ENCODE peak calls at places on chromosomes 7 and 10, in nine cellular contexts. U, X, P, G, I, Y, H, M and R are unnamed samples.

GRCh38 chr10:75375828-75376227 is 25.7 kb downstream of the ZNF503 start:
- DNase-seq in U (no peak), X (no peak), P (no peak), G (no peak), I (no peak), Y (no peak), H (no peak), M (no peak), R (no peak)

GRCh38 chr10:33815776-33816175 is 481.3 kb upstream of the NRP1 start:
- DNase-seq in U (no peak), X (no peak), P (no peak), G (no peak), I (no peak), Y (no peak), H (no peak), M (no peak), R (no peak)

GRCh38 chr10:31318382-31318853 is 598 bp upstream of the ZEB1 start:
- DNase-seq in U (peak), X (peak), P (peak), G (no peak), I (peak), Y (no peak), H (peak), M (peak), R (peak)

GRCh38 chr7:135690566-135690965 is 28.3 kb downstream of the STMP1 start:
- DNase-seq in U (no peak), X (no peak), P (peak), G (no peak), I (no peak), Y (no peak), H (no peak), M (no peak), R (no peak)

GRCh38 chr7:128453836-128454804 is 1.6 kb upstream of the HILPDA start:
- DNase-seq in U (no peak), X (peak), P (peak), G (peak), I (peak), Y (no peak), H (peak), M (no peak), R (no peak)

GRCh38 chr7:95804090-95804489 is 31.7 kb downstream of the DYNC1I1 start:
- DNase-seq in U (no peak), X (no peak), P (no peak), G (no peak), I (no peak), Y (no peak), H (no peak), M (no peak), R (no peak)

GRCh38 chr7:159088016-159088865 is 56.4 kb downstream of the VIPR2 start:
- DNase-seq in U (no peak), X (no peak), P (no peak), G (no peak), I (peak), Y (no peak), H (no peak), M (no peak), R (no peak)

GRCh38 chr7:43669286-43670081 is 59.8 kb downstream of the COA1 start:
- DNase-seq in U (peak), X (no peak), P (no peak), G (peak), I (no peak), Y (peak), H (no peak), M (no peak), R (no peak)

GRCh38 chr10:7410306-7410799 is 481 bp downstream of the SFMBT2 start:
- DNase-seq in U (peak), X (no peak), P (peak), G (no peak), I (no peak), Y (no peak), H (no peak), M (no peak), R (peak)

GRCh38 chr7:38746438-38746837 is 115.3 kb upstream of the AMPH start:
- DNase-seq in U (no peak), X (no peak), P (no peak), G (no peak), I (no peak), Y (no peak), H (no peak), M (no peak), R (no peak)

GRCh38 chr7:143345428-143345900 is 17.0 kb downstream of the FAM131B start:
- DNase-seq in U (peak), X (no peak), P (peak), G (peak), I (no peak), Y (peak), H (no peak), M (peak), R (no peak)

GRCh38 chr7:123601530-123601929 is at the start of gene ASB15:
- DNase-seq in U (no peak), X (no peak), P (no peak), G (no peak), I (no peak), Y (no peak), H (no peak), M (no peak), R (no peak)

GRCh38 chr10:121753726-121754476 is 155.7 kb upstream of the FGFR2 start:
- DNase-seq in U (no peak), X (no peak), P (peak), G (no peak), I (no peak), Y (no peak), H (no peak), M (no peak), R (peak)

GRCh38 chr7:159119851-159120539 is 24.7 kb downstream of the VIPR2 start:
- DNase-seq in U (no peak), X (no peak), P (no peak), G (no peak), I (no peak), Y (no peak), H (no peak), M (no peak), R (no peak)

GRCh38 chr7:34165466-34165865 is 260.1 kb downstream of the BMPER start:
- DNase-seq in U (no peak), X (no peak), P (peak), G (no peak), I (no peak), Y (no peak), H (no peak), M (no peak), R (no peak)

GRCh38 chr10:75425291-75426079 is 5.9 kb upstream of the LRMDA start:
- DNase-seq in U (no peak), X (no peak), P (no peak), G (no peak), I (peak), Y (no peak), H (no peak), M (no peak), R (no peak)

GRCh38 chr7:128065872-128066271 is 34.6 kb upstream of the LRRC4 start:
- DNase-seq in U (no peak), X (no peak), P (no peak), G (no peak), I (no peak), Y (no peak), H (no peak), M (no peak), R (no peak)

GRCh38 chr10:101226888-101227736 is 2.2 kb downstream of the LBX1 start:
- DNase-seq in U (no peak), X (no peak), P (no peak), G (no peak), I (no peak), Y (no peak), H (no peak), M (no peak), R (no peak)

GRCh38 chr10:101229275-101230184 is at the start of gene LBX1:
- DNase-seq in U (no peak), X (no peak), P (no peak), G (no peak), I (no peak), Y (no peak), H (no peak), M (no peak), R (no peak)

GRCh38 chr10:101227765-101228681 is 1.2 kb downstream of the LBX1 start:
- DNase-seq in U (no peak), X (no peak), P (no peak), G (no peak), I (no peak), Y (no peak), H (no peak), M (peak), R (no peak)

GRCh38 chr10:101230185-101230917 is 1.1 kb upstream of the LBX1 start:
- DNase-seq in U (no peak), X (no peak), P (no peak), G (no peak), I (no peak), Y (no peak), H (no peak), M (no peak), R (no peak)

GRCh38 chr10:101228682-101229274 is 485 bp downstream of the LBX1 start:
- DNase-seq in U (no peak), X (no peak), P (no peak), G (no peak), I (no peak), Y (no peak), H (no peak), M (peak), R (no peak)
- TF ChIP-seq POLR2A in U (no peak), X (no peak), P (no peak), G (no peak), I (no peak), Y (no peak), H (no peak), M (no peak), R (no peak)

GRCh38 chr7:114917211-114917839 is 4.6 kb upstream of the MDFIC start:
- DNase-seq in U (no peak), X (no peak), P (no peak), G (no peak), I (no peak), Y (no peak), H (no peak), M (no peak), R (no peak)

GRCh38 chr7:114921636-114922150 is at the start of gene MDFIC:
- DNase-seq in U (no peak), X (no peak), P (no peak), G (peak), I (no peak), Y (no peak), H (no peak), M (peak), R (no peak)

GRCh38 chr7:114919587-114919986 is 2.3 kb upstream of the MDFIC start:
- DNase-seq in U (no peak), X (no peak), P (no peak), G (no peak), I (no peak), Y (no peak), H (no peak), M (no peak), R (no peak)

GRCh38 chr7:114911411-114911810 is 10.5 kb upstream of the MDFIC start:
- DNase-seq in U (no peak), X (no peak), P (no peak), G (no peak), I (no peak), Y (no peak), H (no peak), M (no peak), R (no peak)

GRCh38 chr7:114916261-114916892 is 5.5 kb upstream of the MDFIC start:
- DNase-seq in U (no peak), X (no peak), P (no peak), G (no peak), I (no peak), Y (no peak), H (no peak), M (no peak), R (no peak)
- TF ChIP-seq POLR2A in U (no peak), X (no peak), P (no peak), G (no peak), I (no peak), Y (no peak), H (no peak), M (no peak), R (no peak)

GRCh38 chr7:100017875-100018274 is 2.5 kb downstream of the ZKSCAN1 start:
- DNase-seq in U (no peak), X (no peak), P (no peak), G (no peak), I (no peak), Y (no peak), H (no peak), M (no peak), R (no peak)

GRCh38 chr7:100013328-100013676 is 2.1 kb upstream of the ZKSCAN1 start:
- DNase-seq in U (no peak), X (no peak), P (no peak), G (no peak), I (no peak), Y (no peak), H (no peak), M (no peak), R (no peak)

GRCh38 chr7:100017300-100017699 is 1.9 kb downstream of the ZKSCAN1 start:
- DNase-seq in U (no peak), X (no peak), P (no peak), G (no peak), I (peak), Y (no peak), H (no peak), M (no peak), R (no peak)

GRCh38 chr7:100016209-100016901 is 959 bp downstream of the ZKSCAN1 start:
- DNase-seq in U (peak), X (no peak), P (no peak), G (no peak), I (no peak), Y (no peak), H (no peak), M (no peak), R (no peak)

GRCh38 chr7:100015232-100016208 is at the start of gene ZKSCAN1:
- DNase-seq in U (peak), X (peak), P (peak), G (peak), I (peak), Y (peak), H (peak), M (peak), R (peak)
- TF ChIP-seq POLR2A in U (peak), X (peak), P (peak), G (peak), I (peak), Y (peak), H (peak), M (peak), R (peak)

GRCh38 chr7:44978511-44979366 is at the start of gene MYO1G:
- DNase-seq in U (no peak), X (no peak), P (no peak), G (peak), I (peak), Y (no peak), H (no peak), M (no peak), R (no peak)

GRCh38 chr7:44976746-44977196 is 2.0 kb downstream of the MYO1G start:
- DNase-seq in U (no peak), X (no peak), P (no peak), G (no peak), I (no peak), Y (no peak), H (no peak), M (no peak), R (no peak)

GRCh38 chr7:44976040-44976745 is 2.6 kb downstream of the MYO1G start:
- DNase-seq in U (no peak), X (no peak), P (no peak), G (no peak), I (no peak), Y (no peak), H (no peak), M (no peak), R (no peak)

GRCh38 chr7:44977956-44978355 is 859 bp downstream of the MYO1G start:
- DNase-seq in U (no peak), X (no peak), P (no peak), G (peak), I (peak), Y (no peak), H (no peak), M (no peak), R (peak)

GRCh38 chr7:44977304-44977858 is 1.4 kb downstream of the MYO1G start:
- DNase-seq in U (no peak), X (no peak), P (no peak), G (peak), I (no peak), Y (no peak), H (no peak), M (no peak), R (peak)
- TF ChIP-seq POLR2A in U (no peak), X (no peak), P (no peak), G (no peak), I (no peak), Y (no peak), H (no peak), M (no peak), R (no peak)

GRCh38 chr10:53619678-53620077 is 847.1 kb upstream of the MBL2 start:
- DNase-seq in U (no peak), X (no peak), P (no peak), G (no peak), I (no peak), Y (no peak), H (no peak), M (no peak), R (no peak)
- TF ChIP-seq POLR2A in U (no peak), X (no peak), P (no peak), G (no peak), I (no peak), Y (no peak), H (no peak), M (no peak), R (no peak)

DNA sequence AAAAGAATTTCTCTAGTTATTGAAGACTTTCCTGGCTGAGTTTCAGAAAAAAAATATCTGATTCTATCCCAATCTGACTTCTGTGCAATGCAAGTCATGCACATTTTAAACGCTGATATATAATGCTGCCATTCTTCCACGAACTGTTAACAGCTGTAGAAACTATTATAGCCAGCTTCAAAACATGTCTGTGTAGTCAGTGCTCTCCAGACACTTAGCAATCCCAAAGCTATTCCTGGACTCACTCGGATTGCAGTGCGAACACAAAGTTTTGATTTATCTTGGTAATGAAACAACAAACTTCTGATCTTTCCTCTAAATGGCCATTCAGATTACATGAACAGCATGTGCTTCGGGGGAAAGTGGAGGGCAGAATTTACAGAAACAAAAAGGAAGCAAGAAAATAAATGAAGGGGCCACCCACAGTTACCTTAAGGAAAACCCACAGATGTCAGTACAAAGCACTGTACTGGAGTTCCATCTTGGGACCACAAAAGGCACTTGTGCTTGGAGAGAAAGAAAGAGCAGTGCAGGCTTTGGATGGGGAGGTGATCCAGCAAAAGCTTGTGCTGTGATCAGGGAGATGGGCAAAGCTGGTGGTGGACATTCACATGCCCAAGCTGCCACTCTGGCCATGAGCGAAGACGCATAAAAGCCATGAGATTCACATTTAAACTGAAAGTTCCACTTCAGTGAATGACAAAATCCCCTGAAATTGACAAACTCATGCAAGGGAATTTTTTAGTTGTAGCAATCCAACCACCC is 32.2 kb upstream of the ADO start:
- DNase-seq in U (no peak), X (no peak), P (peak), G (no peak), I (no peak), Y (no peak), H (no peak), M (no peak), R (no peak)
- TF ChIP-seq POLR2A in U (no peak), X (no peak), P (no peak), G (no peak), I (no peak), Y (no peak), H (no peak), M (no peak), R (no peak)

DNA sequence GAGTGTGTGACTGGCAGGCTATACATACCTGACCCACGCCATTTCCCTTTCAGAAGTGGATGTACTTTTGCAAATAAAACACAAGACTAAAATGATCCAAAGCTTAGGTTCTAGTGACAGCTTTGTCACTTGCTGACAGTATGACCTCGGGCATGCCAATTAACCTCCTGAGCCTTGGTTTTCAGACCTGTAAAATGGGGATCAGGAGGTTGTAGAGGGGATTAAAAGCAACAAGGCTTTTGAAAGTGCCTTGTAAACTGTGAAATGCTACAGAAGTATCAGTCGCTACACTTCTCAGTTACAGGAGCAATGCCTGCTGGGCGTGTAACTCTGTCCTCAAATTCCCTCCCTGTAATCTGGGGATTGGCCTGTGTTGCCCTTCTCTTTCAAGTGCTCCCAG is 8.7 kb upstream of the GRB10 start:
- DNase-seq in U (peak), X (no peak), P (no peak), G (no peak), I (no peak), Y (no peak), H (no peak), M (no peak), R (no peak)
- TF ChIP-seq POLR2A in U (no peak), X (no peak), P (no peak), G (no peak), I (no peak), Y (no peak), H (no peak), M (no peak), R (no peak)

GRCh38 chr7:9125246-9125645 is 691.8 kb downstream of the NXPH1 start:
- DNase-seq in U (no peak), X (no peak), P (no peak), G (no peak), I (no peak), Y (no peak), H (no peak), M (no peak), R (no peak)
- TF ChIP-seq POLR2A in U (no peak), X (no peak), P (no peak), G (no peak), I (no peak), Y (no peak), H (no peak), M (no peak), R (no peak)

GRCh38 chr10:13705526-13706169 is 118.9 kb downstream of the PRPF18 start:
- DNase-seq in U (peak), X (no peak), P (no peak), G (no peak), I (no peak), Y (no peak), H (no peak), M (no peak), R (no peak)

GRCh38 chr10:13704969-13705368 is 118.2 kb downstream of the PRPF18 start:
- DNase-seq in U (no peak), X (no peak), P (no peak), G (no peak), I (no peak), Y (no peak), H (no peak), M (no peak), R (no peak)

GRCh38 chr10:13706175-13706574 is 119.4 kb downstream of the PRPF18 start:
- DNase-seq in U (no peak), X (no peak), P (no peak), G (no peak), I (no peak), Y (no peak), H (no peak), M (no peak), R (no peak)

GRCh38 chr10:13703101-13703818 is 116.5 kb downstream of the PRPF18 start:
- DNase-seq in U (no peak), X (no peak), P (no peak), G (no peak), I (no peak), Y (no peak), H (no peak), M (no peak), R (no peak)

DNA sequence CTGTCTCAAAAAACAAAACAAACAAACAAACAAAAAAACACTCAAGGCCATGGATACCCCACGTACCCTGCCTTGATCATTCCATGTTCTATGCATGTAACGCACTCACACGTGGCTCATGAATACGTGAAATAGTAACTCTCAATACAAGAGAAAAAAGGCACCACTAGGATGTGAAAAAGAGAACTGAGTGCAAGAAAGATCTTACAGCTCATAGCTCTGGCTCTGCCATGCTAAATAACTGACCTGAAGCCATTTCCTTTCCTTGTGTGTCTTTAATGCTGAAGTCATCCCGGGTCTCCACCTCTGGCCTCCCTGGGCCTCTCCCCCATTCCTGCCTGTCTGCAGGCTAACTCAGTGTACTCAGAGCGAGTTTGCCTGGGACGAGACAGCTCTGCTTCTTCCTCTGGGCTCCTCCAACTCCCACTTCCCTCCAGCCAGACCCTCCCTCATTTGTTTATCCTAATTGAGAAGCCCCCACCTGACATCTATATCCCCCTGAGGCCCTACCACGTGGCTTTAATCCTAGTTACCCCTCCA is 117.3 kb downstream of the PRPF18 start:
- DNase-seq in U (peak), X (no peak), P (no peak), G (no peak), I (no peak), Y (no peak), H (no peak), M (no peak), R (no peak)
- TF ChIP-seq POLR2A in U (no peak), X (no peak), P (no peak), G (no peak), I (no peak), Y (no peak), H (no peak), M (no peak), R (no peak)

GRCh38 chr10:22544325-22545068 is 169.9 kb downstream of the PIP4K2A start:
- DNase-seq in U (no peak), X (no peak), P (no peak), G (no peak), I (no peak), Y (no peak), H (no peak), M (no peak), R (no peak)
- TF ChIP-seq POLR2A in U (no peak), X (no peak), P (no peak), G (no peak), I (no peak), Y (no peak), H (no peak), M (no peak), R (no peak)